ENCODE peak calls at places on chromosome 18, in ten cellular contexts. V is cortex of kidney; T is Ammon's horn; P is stimulated activated CD4-positive, alpha-beta T cell treated with anti-CD3 and anti-CD28 coated beads, TNF-alpha, amount 100 ng/mL, for 1 hour; N is Peyer's patch; W is heart right ventricle; K is Kasumi-1; O is T47D; L is mammary epithelial cell; X is coronary artery. Y is an unnamed sample.

GRCh38 chr18:3130344-3130743 is 89.4 kb downstream of the MYOM1 start:
- DNase-seq in T (no peak), P (no peak), L (no peak), W (no peak), V (no peak), O (no peak), N (peak), K (no peak), X (no peak), Y (no peak)

GRCh38 chr18:12281861-12282260 is 26.2 kb upstream of the TUBB6 start:
- DNase-seq in P (no peak), X (no peak), O (no peak), N (no peak), W (no peak), V (no peak), L (no peak), K (no peak), T (no peak), Y (no peak)

GRCh38 chr18:28669165-28669564 is 492.2 kb upstream of the CDH2 start:
- DNase-seq in X (no peak), P (no peak), V (no peak), L (no peak), N (no peak), O (no peak), W (no peak), K (no peak), T (no peak), Y (no peak)

GRCh38 chr18:26052497-26052896 is 37.9 kb downstream of the SS18 start:
- DNase-seq in P (no peak), L (peak), K (no peak), W (no peak), N (no peak), O (no peak), T (no peak), V (no peak), X (no peak), Y (peak)

GRCh38 chr18:7950380-7951143 is 383.4 kb downstream of the PTPRM start:
- DNase-seq in L (peak), V (no peak), O (no peak), P (no peak), X (no peak), T (no peak), K (no peak), N (peak), W (no peak), Y (no peak)

GRCh38 chr18:80169607-80170006 is 60.5 kb downstream of the ADNP2 start:
- DNase-seq in T (no peak), O (no peak), L (peak), P (no peak), X (no peak), N (no peak), V (no peak), K (no peak), W (no peak), Y (no peak)

GRCh38 chr18:48952287-48953095 is 1.7 kb upstream of the SMAD7 start:
- DNase-seq in P (no peak), N (peak), V (no peak), W (peak), L (peak), T (peak), K (peak), X (peak), O (peak), Y (peak)

GRCh38 chr18:24530630-24531111 is 70.2 kb downstream of the HRH4 start:
- DNase-seq in T (peak), X (no peak), V (no peak), O (no peak), P (no peak), L (peak), N (no peak), K (no peak), W (no peak), Y (peak)

GRCh38 chr18:58288922-58289797 is 245.1 kb downstream of the NEDD4L start:
- DNase-seq in T (no peak), X (no peak), V (no peak), K (peak), N (no peak), P (no peak), W (no peak), L (peak), O (no peak), Y (no peak)

GRCh38 chr18:24544141-24544498 is 83.7 kb downstream of the HRH4 start:
- DNase-seq in X (no peak), P (no peak), N (no peak), T (peak), V (no peak), O (peak), L (peak), K (no peak), W (no peak), Y (no peak)

GRCh38 chr18:56658261-56658660 is 7.1 kb downstream of the WDR7 start:
- DNase-seq in L (no peak), P (no peak), N (no peak), K (no peak), O (no peak), X (no peak), T (no peak), V (no peak), W (no peak), Y (no peak)

GRCh38 chr18:37871583-37871982 is 306.0 kb upstream of the CELF4 start:
- DNase-seq in P (no peak), N (no peak), O (no peak), T (peak), L (no peak), W (no peak), K (no peak), V (no peak), X (no peak), Y (no peak)

GRCh38 chr18:41038071-41038470 is 917.0 kb upstream of the PIK3C3 start:
- DNase-seq in K (no peak), N (no peak), L (peak), W (no peak), V (no peak), O (no peak), X (no peak), P (no peak), T (no peak), Y (no peak)

GRCh38 chr18:44786257-44786656 is 105.6 kb downstream of the SETBP1 start:
- DNase-seq in K (no peak), T (no peak), V (no peak), N (no peak), L (no peak), X (no peak), W (no peak), P (no peak), O (no peak), Y (no peak)

GRCh38 chr18:59270689-59271257 is 2.5 kb downstream of the RAX start:
- DNase-seq in N (no peak), P (no peak), K (no peak), V (no peak), W (no peak), L (no peak), T (no peak), X (no peak), O (no peak), Y (no peak)

GRCh38 chr18:26854292-26854881 is 11.1 kb downstream of the AQP4 start:
- DNase-seq in L (no peak), X (no peak), N (no peak), K (no peak), P (no peak), T (no peak), V (no peak), O (no peak), W (no peak), Y (no peak)

GRCh38 chr18:49647496-49648168 is 85.8 kb downstream of the LIPG start:
- DNase-seq in P (no peak), W (no peak), T (peak), L (no peak), O (no peak), K (no peak), V (no peak), X (peak), N (peak), Y (no peak)

GRCh38 chr18:568731-569130 is 11.4 kb upstream of the CETN1 start:
- DNase-seq in X (no peak), O (peak), N (no peak), K (no peak), L (no peak), W (no peak), P (no peak), T (no peak), V (no peak), Y (no peak)

GRCh38 chr18:56869189-56869777 is 218.1 kb downstream of the WDR7 start:
- DNase-seq in V (no peak), P (no peak), K (peak), N (no peak), W (no peak), O (no peak), L (peak), X (no peak), T (peak), Y (peak)

GRCh38 chr18:65326831-65327230 is 424.0 kb upstream of the CDH7 start:
- DNase-seq in T (no peak), L (no peak), X (no peak), W (no peak), O (no peak), P (no peak), N (no peak), V (no peak), K (no peak), Y (no peak)

GRCh38 chr18:434410-434809 is 66.1 kb downstream of the COLEC12 start:
- DNase-seq in O (no peak), W (no peak), P (no peak), L (no peak), K (peak), V (no peak), T (no peak), X (no peak), N (no peak), Y (no peak)

GRCh38 chr18:77653792-77654191 is 404.1 kb downstream of the GALR1 start:
- DNase-seq in L (no peak), O (no peak), X (peak), V (no peak), P (no peak), T (no peak), K (no peak), N (no peak), W (no peak), Y (no peak)

GRCh38 chr18:74496508-74497307 is 545 bp downstream of the CNDP2 start:
- DNase-seq in T (peak), P (no peak), L (no peak), K (peak), O (no peak), N (peak), W (peak), X (no peak), V (no peak), Y (no peak)

GRCh38 chr18:72652990-72653593 is 109.0 kb upstream of the CBLN2 start:
- DNase-seq in W (no peak), L (peak), P (no peak), K (peak), O (no peak), T (no peak), V (no peak), N (peak), X (no peak), Y (peak)

GRCh38 chr18:10298346-10298745 is 156.1 kb upstream of the APCDD1 start:
- DNase-seq in X (no peak), N (peak), W (no peak), L (no peak), K (no peak), O (no peak), T (no peak), P (no peak), V (no peak), Y (no peak)

GRCh38 chr18:79558196-79559120 is 121.1 kb upstream of the CTDP1 start:
- DNase-seq in W (no peak), V (no peak), K (no peak), P (no peak), N (peak), T (no peak), L (no peak), X (no peak), O (no peak), Y (no peak)

GRCh38 chr18:44823782-44824181 is 143.1 kb downstream of the SETBP1 start:
- DNase-seq in O (no peak), W (no peak), L (peak), P (no peak), X (no peak), K (no peak), V (no peak), T (no peak), N (no peak), Y (no peak)

GRCh38 chr18:9437672-9438071 is 37.6 kb upstream of the RALBP1 start:
- DNase-seq in O (no peak), X (no peak), P (no peak), T (no peak), L (no peak), N (no peak), W (no peak), V (no peak), K (no peak), Y (no peak)

GRCh38 chr18:45856526-45856925 is 31.1 kb downstream of the SIGLEC15 start:
- DNase-seq in X (no peak), V (no peak), W (no peak), N (no peak), L (no peak), K (no peak), O (no peak), T (no peak), P (no peak), Y (no peak)

GRCh38 chr18:14941792-14942191 is 193.8 kb downstream of the ANKRD30B start:
- DNase-seq in L (no peak), O (no peak), X (peak), P (no peak), N (peak), K (no peak), T (no peak), V (no peak), W (no peak), Y (no peak)

GRCh38 chr18:58592223-58593214 is 36.4 kb downstream of the ALPK2 start:
- DNase-seq in T (no peak), K (no peak), L (no peak), X (no peak), N (no peak), W (peak), V (no peak), P (no peak), O (no peak), Y (no peak)